ENCODE peak calls at places on chromosomes 16 and 17, in six cellular contexts. S is fibroblast of lung, K is mesendoderm, D is WERI-Rb-1, E is BJ, M is adrenal gland. Z is an unnamed sample. For H3K27me3, the result is how much of the 10 kb centered on the place peaks cover.

GRCh38 chr16:51755039-51755501 is 604.0 kb upstream of the SALL1 start:
- DNase-seq in S (no peak), K (peak), D (no peak), E (no peak), M (no peak), Z (no peak)

GRCh38 chr16:58000706-58001676 is at the start of gene USB1:
- DNase-seq in S (peak), K (peak), D (peak), E (no peak), M (peak), Z (peak)

GRCh38 chr17:63754046-63754445 is 12.4 kb upstream of the STRADA start:
- DNase-seq in S (no peak), K (no peak), D (no peak), E (no peak), M (no peak), Z (no peak)

GRCh38 chr17:8189041-8189710 is 804 bp downstream of the BORCS6 start:
- DNase-seq in S (peak), K (no peak), D (no peak), E (no peak), M (peak), Z (no peak)

GRCh38 chr16:67291461-67291860 is 12.1 kb downstream of the PLEKHG4 start:
- DNase-seq in S (no peak), K (no peak), D (no peak), E (no peak), M (no peak), Z (no peak)

GRCh38 chr17:2289878-2290478 is 13.6 kb downstream of the SMG6 start:
- DNase-seq in S (no peak), K (no peak), D (no peak), E (no peak), M (no peak), Z (no peak)

GRCh38 chr17:20063665-20064648 is 54.8 kb downstream of the SPECC1 start:
- DNase-seq in S (peak), K (no peak), D (no peak), E (peak), M (peak), Z (peak)

GRCh38 chr16:12113581-12114375 is 137.2 kb downstream of the SNX29 start:
- DNase-seq in S (no peak), K (no peak), D (peak), E (no peak), M (no peak), Z (no peak)

GRCh38 chr17:26818736-26819135 is 475.2 kb upstream of the WSB1 start:
- DNase-seq in S (peak), K (peak), D (no peak), E (no peak), M (no peak), Z (peak)

GRCh38 chr17:73017653-73018052 is 74.8 kb downstream of the SLC39A11 start:
- DNase-seq in S (peak), K (no peak), D (no peak), E (peak), M (no peak), Z (peak)

GRCh38 chr16:71421911-71422310 is 19.9 kb downstream of the TLE7 start:
- DNase-seq in S (no peak), K (peak), D (peak), E (no peak), M (no peak), Z (no peak)

GRCh38 chr16:54437921-54438320 is 151.3 kb upstream of the IRX3 start:
- DNase-seq in S (no peak), K (no peak), D (no peak), E (no peak), M (no peak), Z (no peak)

GRCh38 chr16:22386976-22387375 is 12.6 kb upstream of the CDR2 start:
- DNase-seq in S (peak), K (no peak), D (no peak), E (peak), M (no peak), Z (peak)

GRCh38 chr16:4796982-4797804 is 2.0 kb downstream of the SMIM22 start:
- DNase-seq in S (no peak), K (no peak), D (no peak), E (no peak), M (no peak), Z (no peak)

GRCh38 chr17:83099086-83099540 is 19.7 kb downstream of the METRNL start:
- DNase-seq in S (no peak), K (no peak), D (no peak), E (no peak), M (no peak), Z (no peak)

GRCh38 chr16:23408242-23409201 is 44.5 kb downstream of the COG7 start:
- DNase-seq in S (peak), K (peak), D (peak), E (peak), M (peak), Z (no peak)

GRCh38 chr16:3266873-3267537 is 10.6 kb upstream of the MEFV start:
- DNase-seq in S (peak), K (peak), D (peak), E (peak), M (peak), Z (no peak)

GRCh38 chr16:22671301-22672076 is 142.5 kb upstream of the HS3ST2 start:
- DNase-seq in S (no peak), K (peak), D (no peak), E (no peak), M (no peak), Z (no peak)

GRCh38 chr17:37719866-37720265 is 25.0 kb downstream of the HNF1B start:
- DNase-seq in S (no peak), K (no peak), D (no peak), E (no peak), M (no peak), Z (no peak)

GRCh38 chr16:1532081-1532760 is 1.2 kb upstream of the TMEM204 start:
- DNase-seq in S (no peak), K (no peak), D (no peak), E (no peak), M (no peak), Z (no peak)

GRCh38 chr17:31413871-31414589 is 22.6 kb downstream of the RAB11FIP4 start:
- DNase-seq in S (peak), K (no peak), D (no peak), E (peak), M (no peak), Z (peak)

GRCh38 chr16:2156025-2156848 is 655 bp downstream of the TRAF7 start:
- DNase-seq in S (peak), K (peak), D (no peak), E (no peak), M (no peak), Z (no peak)

GRCh38 chr16:3074860-3075545 is 9.6 kb downstream of the IL32 start:
- DNase-seq in S (no peak), K (no peak), D (no peak), E (no peak), M (no peak), Z (no peak)

GRCh38 chr16:57600048-57600835 is 28.2 kb upstream of the ADGRG1 start:
- DNase-seq in S (no peak), K (peak), D (peak), E (no peak), M (peak), Z (no peak)

GRCh38 chr17:63988741-63989621 is 9.2 kb upstream of the PRR29 start:
- DNase-seq in S (no peak), K (peak), D (peak), E (no peak), M (no peak), Z (no peak)

GRCh38 chr16:46950009-46950408 is 23.5 kb downstream of the DNAJA2 start:
- DNase-seq in S (no peak), K (no peak), D (no peak), E (no peak), M (no peak), Z (no peak)

GRCh38 chr16:89720520-89720858 is 209 bp downstream of the VPS9D1 start:
- DNase-seq in S (peak), K (peak), D (peak), E (no peak), M (peak), Z (no peak)

GRCh38 chr16:86511317-86512161 is 1.2 kb downstream of the FOXF1 start:
- DNase-seq in S (no peak), K (peak), D (no peak), E (no peak), M (no peak), Z (no peak)
- H3K27me3 ChIP-seq in S (under half), K (half or more), D (half or more), E (under half), M (half or more), Z (under half)

DNA sequence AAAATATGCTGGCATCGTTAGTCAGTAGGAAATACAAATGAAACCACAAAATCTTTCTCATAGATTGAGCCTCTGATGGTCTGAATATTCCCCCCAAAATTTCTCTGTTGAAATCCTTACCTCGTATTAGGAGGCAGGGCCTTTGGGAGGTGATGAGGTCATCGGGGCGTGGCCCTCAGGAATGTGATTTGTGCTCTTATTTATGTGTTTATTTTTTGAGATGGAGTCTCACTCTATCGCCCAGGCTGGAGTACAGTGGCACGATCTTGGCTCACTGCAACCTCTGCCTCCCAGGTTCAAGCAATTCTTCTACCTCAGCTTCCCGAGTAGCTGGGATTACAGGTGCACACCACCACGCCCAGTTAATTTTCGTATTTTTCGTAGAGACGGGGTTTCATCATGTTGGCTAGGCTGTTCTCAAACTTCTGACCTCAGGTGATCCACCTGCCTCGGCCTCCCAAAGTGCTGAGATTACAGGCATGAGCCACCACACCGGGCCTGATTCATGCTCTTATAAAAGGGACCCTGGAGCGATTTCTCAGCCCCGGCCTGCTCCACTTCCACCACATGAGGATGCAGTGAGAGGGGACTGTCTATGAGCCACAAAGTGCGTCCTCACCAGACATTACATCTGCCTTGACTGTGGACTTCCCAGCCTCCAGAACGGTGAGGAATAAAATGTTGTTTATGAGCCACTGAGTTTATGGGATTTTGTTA is 53.1 kb downstream of the DNAH17 start:
- DNase-seq in S (no peak), K (no peak), D (no peak), E (no peak), M (no peak), Z (no peak)
- H3K27me3 ChIP-seq in S (under half), K (under half), D (under half), E (under half), M (under half), Z (under half)

DNA sequence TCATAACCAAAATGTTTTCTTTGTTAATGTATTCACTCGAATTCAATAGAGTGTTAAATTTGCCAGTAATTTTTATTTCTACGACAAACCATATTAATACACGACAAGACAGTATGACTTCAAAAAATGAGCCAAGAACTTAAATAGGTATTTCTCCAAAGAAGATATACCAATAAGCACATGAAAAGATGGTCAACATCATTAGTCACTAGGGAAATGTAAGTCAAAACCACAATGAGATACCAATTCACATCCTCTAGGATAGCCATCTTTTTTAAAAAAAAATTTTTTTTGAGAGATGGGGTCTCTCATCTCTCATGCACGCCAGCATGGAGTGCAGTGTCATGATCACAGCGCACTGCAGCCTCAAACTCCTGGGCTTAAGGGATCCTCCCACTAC is 5.0 kb upstream of the MEIOC start:
- DNase-seq in S (no peak), K (no peak), D (no peak), E (no peak), M (no peak), Z (no peak)
- H3K27me3 ChIP-seq in S (under half), K (under half), D (under half), E (under half), M (under half), Z (under half)

DNA sequence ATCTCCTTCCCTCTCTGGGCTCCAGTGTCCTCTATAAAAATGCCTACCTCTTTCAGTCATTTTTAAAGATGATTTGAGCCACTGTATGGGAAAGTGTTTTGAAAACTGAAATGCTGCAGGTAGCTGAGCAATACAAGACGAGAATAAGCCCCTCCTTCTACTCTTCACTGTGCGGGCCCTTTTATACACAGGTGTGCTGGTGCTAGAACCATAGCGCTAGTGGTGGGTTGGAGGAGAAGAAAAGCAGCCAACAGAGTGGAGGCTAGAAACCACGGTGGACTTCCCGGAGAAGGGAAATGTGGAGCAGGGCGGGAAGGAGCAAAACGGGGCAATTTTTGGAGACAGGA is 58.2 kb upstream of the DLX4 start:
- DNase-seq in S (no peak), K (no peak), D (no peak), E (no peak), M (no peak), Z (no peak)
- H3K27me3 ChIP-seq in S (half or more), K (under half), D (under half), E (half or more), M (under half), Z (half or more)

GRCh38 chr17:17727111-17727659 is 45.9 kb downstream of the RAI1 start:
- DNase-seq in S (no peak), K (no peak), D (no peak), E (no peak), M (no peak), Z (no peak)

GRCh38 chr17:17724991-17725852 is 44.0 kb downstream of the RAI1 start:
- DNase-seq in S (no peak), K (peak), D (peak), E (no peak), M (no peak), Z (no peak)

GRCh38 chr17:17724307-17724921 is 43.2 kb downstream of the RAI1 start:
- DNase-seq in S (peak), K (peak), D (peak), E (no peak), M (no peak), Z (no peak)

GRCh38 chr17:17726721-17727060 is 45.4 kb downstream of the RAI1 start:
- DNase-seq in S (no peak), K (no peak), D (no peak), E (no peak), M (no peak), Z (no peak)

DNA sequence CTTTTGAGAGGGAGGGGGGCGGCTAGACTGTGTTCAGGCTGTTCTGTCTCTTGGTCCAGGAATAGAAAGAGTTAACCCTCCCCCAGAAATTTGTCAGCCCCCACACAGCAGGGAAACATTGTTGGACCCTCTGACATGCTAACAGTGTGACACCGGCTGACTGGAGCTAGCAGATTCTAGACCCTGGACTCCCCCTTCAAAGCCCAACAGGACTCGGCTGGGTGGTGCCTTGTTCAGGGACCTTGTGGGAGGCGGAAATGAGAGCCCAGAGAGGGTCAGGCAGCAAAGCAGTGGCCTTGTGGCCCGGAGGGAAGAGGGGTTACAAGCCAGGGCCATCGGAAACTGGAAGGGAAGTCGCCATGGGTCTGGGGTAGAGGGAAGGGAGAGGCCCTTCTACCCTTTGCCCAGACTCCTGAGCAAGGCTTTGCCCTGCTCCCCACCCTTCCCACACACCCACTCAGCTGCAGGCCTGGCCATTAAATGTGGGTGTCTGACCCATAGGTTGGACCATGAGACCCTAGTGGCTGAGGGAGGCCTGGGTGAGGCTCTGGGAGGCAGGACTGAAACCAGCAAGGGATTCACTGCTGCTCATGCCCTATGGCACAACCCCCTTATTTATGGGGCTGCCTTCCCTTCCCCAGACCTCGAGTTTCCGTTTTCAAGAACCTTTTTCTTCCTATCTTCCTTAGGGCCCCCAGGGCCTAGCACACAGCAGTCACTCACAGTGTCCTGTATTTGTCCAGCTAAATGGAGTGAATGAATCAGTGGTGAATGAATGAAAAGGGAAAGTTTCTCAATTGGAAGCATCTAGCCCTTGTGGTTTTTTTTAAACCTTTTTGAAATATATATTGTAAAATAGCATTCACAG is 44.8 kb downstream of the RAI1 start:
- DNase-seq in S (no peak), K (peak), D (no peak), E (no peak), M (no peak), Z (no peak)
- H3K27me3 ChIP-seq in S (under half), K (under half), D (under half), E (under half), M (under half), Z (under half)

Z was measured in AG04450.